ENCODE peak calls at places on chromosomes 13 and 19, in five cellular contexts. O is HCEC 1CT, R is brain microvascular endothelial cell, H is psoas muscle, C is heart right ventricle. V is an unnamed sample.

GRCh38 chr19:497861-498590 is 1.7 kb downstream of the MADCAM1 start:
- DNase-seq in O (no peak), R (no peak), H (peak), C (no peak), V (no peak)

GRCh38 chr13:96068729-96069128 is 15.5 kb upstream of the UGGT2 start:
- DNase-seq in O (no peak), R (no peak), H (no peak), C (no peak), V (no peak)

GRCh38 chr13:48029859-48030258 is 7.7 kb upstream of the NUDT15 start:
- DNase-seq in O (no peak), R (no peak), H (no peak), C (no peak), V (no peak)

GRCh38 chr19:18274303-18274775 is at the start of gene IQCN:
- DNase-seq in O (peak), R (peak), H (peak), C (no peak), V (no peak)

GRCh38 chr13:42740753-42741152 is 40.6 kb upstream of the FAM216B start:
- DNase-seq in O (peak), R (peak), H (peak), C (peak), V (peak)

GRCh38 chr19:47357788-47358680 is 8.9 kb downstream of the DHX34 start:
- DNase-seq in O (no peak), R (peak), H (no peak), C (no peak), V (no peak)

GRCh38 chr19:17604372-17605025 is 49.0 kb downstream of the COLGALT1 start:
- DNase-seq in O (no peak), R (no peak), H (no peak), C (no peak), V (no peak)

GRCh38 chr13:70729369-70729768 is 621.1 kb upstream of the KLHL1 start:
- DNase-seq in O (no peak), R (no peak), H (no peak), C (no peak), V (no peak)

GRCh38 chr13:113904411-113904810 is 40.5 kb upstream of the GAS6 start:
- DNase-seq in O (peak), R (no peak), H (peak), C (peak), V (peak)

GRCh38 chr13:113162783-113163685 is 4.6 kb downstream of the PROZ start:
- DNase-seq in O (no peak), R (no peak), H (no peak), C (no peak), V (no peak)

GRCh38 chr19:18428837-18429674 is 8.9 kb downstream of the ISYNA1 start:
- DNase-seq in O (peak), R (peak), H (peak), C (peak), V (no peak)

GRCh38 chr13:98300956-98301641 is 124.0 kb upstream of the RNF113B start:
- DNase-seq in O (peak), R (no peak), H (no peak), C (no peak), V (no peak)

GRCh38 chr19:34556500-34556899 is 74.9 kb downstream of the WTIP start:
- DNase-seq in O (no peak), R (peak), H (no peak), C (no peak), V (no peak)

GRCh38 chr19:2691951-2692350 is 10.5 kb downstream of the GNG7 start:
- DNase-seq in O (no peak), R (no peak), H (no peak), C (no peak), V (no peak)

GRCh38 chr13:30685320-30685859 is 50.0 kb upstream of the ALOX5AP start:
- DNase-seq in O (no peak), R (no peak), H (no peak), C (no peak), V (no peak)

GRCh38 chr13:71864094-71864980 is 2.7 kb downstream of the DACH1 start:
- DNase-seq in O (no peak), R (peak), H (peak), C (peak), V (peak)

GRCh38 chr13:107864543-107865460 is 350.5 kb downstream of the LIG4 start:
- DNase-seq in O (peak), R (peak), H (no peak), C (no peak), V (no peak)

GRCh38 chr19:17021793-17022590 is 4.6 kb downstream of the CPAMD8 start:
- DNase-seq in O (peak), R (no peak), H (no peak), C (no peak), V (peak)